ENCODE peak calls at places on chromosomes 4 and X, in ten cellular contexts. One of them, this sample, is unnamed.

GRCh38 chr4:183987987-183988392 is 82.9 kb downstream of the STOX2 start:
- DNase-seq in IMR-90: peak; percentile 95
- DNase-seq in B cell: no peak
- DNase-seq in heart left ventricle: peak; percentile 82
- DNase-seq in right atrium auricular region: peak; percentile 93
- DNase-seq in heart right ventricle: peak; percentile 44
- DNase-seq in MM.1S: no peak
- DNase-seq in upper lobe of left lung: peak; percentile 88
- DNase-seq in PC-3: peak; percentile 84
- DNase-seq in endothelial cell: peak; percentile 9
- DNase-seq in this sample: no peak

GRCh38 chrX:54386314-54386713 is 28.5 kb upstream of the WNK3 start:
- DNase-seq in heart right ventricle: no peak
- DNase-seq in upper lobe of left lung: no peak
- DNase-seq in heart left ventricle: no peak
- DNase-seq in endothelial cell: no peak
- DNase-seq in IMR-90: peak; percentile 25
- DNase-seq in right atrium auricular region: no peak
- DNase-seq in PC-3: peak; percentile 14
- DNase-seq in MM.1S: no peak
- DNase-seq in B cell: no peak
- DNase-seq in this sample: no peak

GRCh38 chrX:39821011-39821708 is 276.6 kb downstream of the BCOR start:
- DNase-seq in PC-3: no peak
- DNase-seq in B cell: no peak
- DNase-seq in heart right ventricle: peak; percentile 19
- DNase-seq in heart left ventricle: peak; percentile 25
- DNase-seq in MM.1S: no peak
- DNase-seq in IMR-90: peak; percentile 17
- DNase-seq in right atrium auricular region: no peak
- DNase-seq in endothelial cell: peak; percentile 19
- DNase-seq in upper lobe of left lung: no peak
- DNase-seq in this sample: peak; percentile 65

GRCh38 chrX:15497865-15498264 is 2.7 kb upstream of the BMX start:
- DNase-seq in upper lobe of left lung: peak; percentile 54
- DNase-seq in B cell: peak; percentile 45
- DNase-seq in MM.1S: peak; percentile 38
- DNase-seq in right atrium auricular region: no peak
- DNase-seq in heart right ventricle: peak; percentile 14
- DNase-seq in IMR-90: peak; percentile 33
- DNase-seq in heart left ventricle: peak; percentile 33
- DNase-seq in PC-3: peak; percentile 76
- DNase-seq in endothelial cell: peak; percentile 67
- DNase-seq in this sample: peak; percentile 74

GRCh38 chrX:123425471-123425870 is 241.4 kb downstream of the GRIA3 start:
- DNase-seq in heart left ventricle: no peak
- DNase-seq in upper lobe of left lung: no peak
- DNase-seq in PC-3: no peak
- DNase-seq in MM.1S: no peak
- DNase-seq in endothelial cell: no peak
- DNase-seq in IMR-90: no peak
- DNase-seq in right atrium auricular region: no peak
- DNase-seq in B cell: no peak
- DNase-seq in heart right ventricle: no peak
- DNase-seq in this sample: no peak

GRCh38 chrX:107448625-107449468 is 605 bp upstream of the FRMPD3 start:
- DNase-seq in heart left ventricle: no peak
- DNase-seq in upper lobe of left lung: no peak
- DNase-seq in right atrium auricular region: no peak
- DNase-seq in endothelial cell: peak; percentile 11
- DNase-seq in IMR-90: no peak
- DNase-seq in MM.1S: peak; percentile 29
- DNase-seq in heart right ventricle: no peak
- DNase-seq in B cell: peak; percentile 44
- DNase-seq in PC-3: peak; percentile 25
- DNase-seq in this sample: no peak

GRCh38 chr4:100838286-100838685 is 320.5 kb upstream of the EMCN start:
- DNase-seq in endothelial cell: no peak
- DNase-seq in B cell: no peak
- DNase-seq in right atrium auricular region: no peak
- DNase-seq in upper lobe of left lung: no peak
- DNase-seq in heart right ventricle: no peak
- DNase-seq in heart left ventricle: no peak
- DNase-seq in MM.1S: no peak
- DNase-seq in IMR-90: no peak
- DNase-seq in PC-3: no peak
- DNase-seq in this sample: no peak

GRCh38 chr4:73388887-73389286 is 15.2 kb upstream of the ALB start:
- DNase-seq in heart left ventricle: no peak
- DNase-seq in endothelial cell: no peak
- DNase-seq in upper lobe of left lung: no peak
- DNase-seq in B cell: no peak
- DNase-seq in IMR-90: no peak
- DNase-seq in right atrium auricular region: no peak
- DNase-seq in MM.1S: no peak
- DNase-seq in heart right ventricle: no peak
- DNase-seq in PC-3: no peak
- DNase-seq in this sample: no peak

GRCh38 chrX:102067966-102068723 is 57.3 kb upstream of the TCEAL2 start:
- DNase-seq in IMR-90: peak; percentile 16
- DNase-seq in MM.1S: peak; percentile 41
- DNase-seq in B cell: no peak
- DNase-seq in heart left ventricle: no peak
- DNase-seq in right atrium auricular region: no peak
- DNase-seq in heart right ventricle: no peak
- DNase-seq in PC-3: peak; percentile 48
- DNase-seq in endothelial cell: peak; percentile 26
- DNase-seq in upper lobe of left lung: no peak
- DNase-seq in this sample: peak; percentile 5

GRCh38 chr4:212438-213174 is 88.3 kb downstream of the ZNF718 start:
- DNase-seq in heart right ventricle: peak; percentile 77
- DNase-seq in PC-3: no peak
- DNase-seq in B cell: no peak
- DNase-seq in heart left ventricle: peak; percentile 86
- DNase-seq in endothelial cell: peak; percentile 82
- DNase-seq in IMR-90: peak; percentile 71
- DNase-seq in right atrium auricular region: peak; percentile 87
- DNase-seq in upper lobe of left lung: peak; percentile 54
- DNase-seq in MM.1S: no peak
- DNase-seq in this sample: no peak

GRCh38 chr4:73311428-73311827 is 52.8 kb upstream of the ANKRD17 start:
- DNase-seq in IMR-90: peak; percentile 77
- DNase-seq in endothelial cell: no peak
- DNase-seq in B cell: no peak
- DNase-seq in upper lobe of left lung: no peak
- DNase-seq in MM.1S: peak; percentile 40
- DNase-seq in PC-3: peak; percentile 84
- DNase-seq in right atrium auricular region: no peak
- DNase-seq in heart right ventricle: no peak
- DNase-seq in heart left ventricle: no peak
- DNase-seq in this sample: no peak

GRCh38 chrX:133681416-133681815 is 266.1 kb upstream of the GPC4 start:
- DNase-seq in B cell: no peak
- DNase-seq in endothelial cell: no peak
- DNase-seq in right atrium auricular region: no peak
- DNase-seq in upper lobe of left lung: no peak
- DNase-seq in heart left ventricle: no peak
- DNase-seq in PC-3: no peak
- DNase-seq in IMR-90: no peak
- DNase-seq in heart right ventricle: no peak
- DNase-seq in MM.1S: no peak
- DNase-seq in this sample: no peak

GRCh38 chrX:11611965-11612364 is 53.8 kb downstream of the ARHGAP6 start:
- DNase-seq in B cell: no peak
- DNase-seq in IMR-90: no peak
- DNase-seq in heart left ventricle: no peak
- DNase-seq in MM.1S: no peak
- DNase-seq in right atrium auricular region: no peak
- DNase-seq in upper lobe of left lung: no peak
- DNase-seq in endothelial cell: no peak
- DNase-seq in PC-3: no peak
- DNase-seq in heart right ventricle: no peak
- DNase-seq in this sample: no peak

GRCh38 chr4:166594326-166594946 is 639.9 kb downstream of the SPOCK3 start:
- DNase-seq in B cell: no peak
- DNase-seq in heart right ventricle: peak; percentile 10
- DNase-seq in right atrium auricular region: no peak
- DNase-seq in PC-3: peak; percentile 78
- DNase-seq in upper lobe of left lung: no peak
- DNase-seq in IMR-90: no peak
- DNase-seq in heart left ventricle: peak; percentile 25
- DNase-seq in endothelial cell: peak; percentile 53
- DNase-seq in MM.1S: peak; percentile 57
- DNase-seq in this sample: peak; percentile 23

GRCh38 chr4:78179188-78179587 is 122.1 kb downstream of the FRAS1 start:
- DNase-seq in MM.1S: no peak
- DNase-seq in IMR-90: no peak
- DNase-seq in right atrium auricular region: no peak
- DNase-seq in heart left ventricle: no peak
- DNase-seq in B cell: no peak
- DNase-seq in PC-3: no peak
- DNase-seq in heart right ventricle: no peak
- DNase-seq in upper lobe of left lung: no peak
- DNase-seq in endothelial cell: no peak
- DNase-seq in this sample: no peak

GRCh38 chr4:178173771-178174170 is 731.5 kb upstream of the AGA start:
- DNase-seq in IMR-90: no peak
- DNase-seq in endothelial cell: no peak
- DNase-seq in B cell: no peak
- DNase-seq in MM.1S: no peak
- DNase-seq in PC-3: no peak
- DNase-seq in upper lobe of left lung: no peak
- DNase-seq in heart left ventricle: no peak
- DNase-seq in right atrium auricular region: no peak
- DNase-seq in heart right ventricle: no peak
- DNase-seq in this sample: no peak

GRCh38 chr4:65007841-65008439 is 598.7 kb upstream of the TECRL start:
- DNase-seq in PC-3: peak; percentile 86
- DNase-seq in endothelial cell: peak; percentile 40
- DNase-seq in heart left ventricle: no peak
- DNase-seq in right atrium auricular region: no peak
- DNase-seq in MM.1S: peak; percentile 56
- DNase-seq in B cell: no peak
- DNase-seq in upper lobe of left lung: no peak
- DNase-seq in IMR-90: no peak
- DNase-seq in heart right ventricle: no peak
- DNase-seq in this sample: peak; percentile 15
- TF ChIP-seq CTCF in PC-3: peak; percentile 91
- TF ChIP-seq CTCF in endothelial cell: peak; percentile 89
- TF ChIP-seq CTCF in heart left ventricle: peak; percentile 48
- TF ChIP-seq CTCF in right atrium auricular region: no peak
- TF ChIP-seq CTCF in MM.1S: peak; percentile 61
- TF ChIP-seq CTCF in B cell: no peak
- TF ChIP-seq CTCF in upper lobe of left lung: peak; percentile 34
- TF ChIP-seq CTCF in IMR-90: peak; percentile 41
- TF ChIP-seq CTCF in heart right ventricle: peak; percentile 42
- TF ChIP-seq CTCF in this sample: peak; percentile 45

GRCh38 chr4:24044610-24045589 is 155.1 kb upstream of the PPARGC1A start:
- DNase-seq in endothelial cell: no peak
- DNase-seq in PC-3: no peak
- DNase-seq in right atrium auricular region: no peak
- DNase-seq in B cell: no peak
- DNase-seq in MM.1S: no peak
- DNase-seq in heart left ventricle: no peak
- DNase-seq in heart right ventricle: no peak
- DNase-seq in IMR-90: no peak
- DNase-seq in upper lobe of left lung: peak; percentile 36
- DNase-seq in this sample: no peak
- TF ChIP-seq CTCF in endothelial cell: no peak
- TF ChIP-seq CTCF in PC-3: no peak
- TF ChIP-seq CTCF in right atrium auricular region: no peak
- TF ChIP-seq CTCF in B cell: no peak
- TF ChIP-seq CTCF in MM.1S: no peak
- TF ChIP-seq CTCF in heart left ventricle: no peak
- TF ChIP-seq CTCF in heart right ventricle: no peak
- TF ChIP-seq CTCF in IMR-90: no peak
- TF ChIP-seq CTCF in upper lobe of left lung: no peak
- TF ChIP-seq CTCF in this sample: no peak

DNA sequence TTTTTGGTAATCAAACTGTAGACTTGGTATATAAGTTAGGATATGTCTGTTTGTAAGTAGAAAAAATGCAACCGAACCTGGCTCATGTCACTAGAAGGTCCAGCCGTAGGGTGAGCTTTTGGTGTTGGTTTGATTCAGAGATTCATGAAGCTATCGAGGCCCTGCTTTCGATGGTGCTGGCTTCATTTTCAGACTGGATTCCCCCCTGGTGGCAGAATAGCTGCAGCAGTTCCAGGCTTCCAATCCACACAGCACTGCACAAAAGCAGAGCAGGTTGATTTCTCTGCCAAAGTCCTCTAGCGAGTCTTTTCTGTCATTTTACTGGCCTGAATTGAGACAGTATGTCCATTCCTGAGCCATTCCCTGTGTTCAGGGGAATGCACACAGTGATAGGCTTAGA is 33.1 kb downstream of the PDK3 start:
- DNase-seq in PC-3: no peak
- DNase-seq in B cell: peak; percentile 39
- DNase-seq in heart right ventricle: no peak
- DNase-seq in heart left ventricle: peak; percentile 9
- DNase-seq in right atrium auricular region: no peak
- DNase-seq in endothelial cell: peak; percentile 11
- DNase-seq in IMR-90: no peak
- DNase-seq in MM.1S: peak; percentile 57
- DNase-seq in upper lobe of left lung: no peak
- DNase-seq in this sample: no peak
- TF ChIP-seq CTCF in PC-3: peak; percentile 49
- TF ChIP-seq CTCF in B cell: no peak
- TF ChIP-seq CTCF in heart right ventricle: peak; percentile 42
- TF ChIP-seq CTCF in heart left ventricle: peak; percentile 48
- TF ChIP-seq CTCF in right atrium auricular region: no peak
- TF ChIP-seq CTCF in endothelial cell: no peak
- TF ChIP-seq CTCF in IMR-90: no peak
- TF ChIP-seq CTCF in MM.1S: peak; percentile 63
- TF ChIP-seq CTCF in upper lobe of left lung: peak; percentile 22
- TF ChIP-seq CTCF in this sample: peak; percentile 20

GRCh38 chrX:17027931-17028330 is 81.5 kb downstream of the REPS2 start:
- DNase-seq in endothelial cell: no peak
- DNase-seq in heart right ventricle: no peak
- DNase-seq in upper lobe of left lung: no peak
- DNase-seq in PC-3: no peak
- DNase-seq in heart left ventricle: no peak
- DNase-seq in B cell: no peak
- DNase-seq in right atrium auricular region: no peak
- DNase-seq in IMR-90: no peak
- DNase-seq in MM.1S: no peak
- DNase-seq in this sample: no peak
- TF ChIP-seq CTCF in endothelial cell: no peak
- TF ChIP-seq CTCF in heart right ventricle: no peak
- TF ChIP-seq CTCF in upper lobe of left lung: no peak
- TF ChIP-seq CTCF in PC-3: no peak
- TF ChIP-seq CTCF in heart left ventricle: no peak
- TF ChIP-seq CTCF in B cell: no peak
- TF ChIP-seq CTCF in right atrium auricular region: no peak
- TF ChIP-seq CTCF in IMR-90: no peak
- TF ChIP-seq CTCF in MM.1S: no peak
- TF ChIP-seq CTCF in this sample: no peak

GRCh38 chrX:103464071-103464773 is 55.1 kb downstream of the RAB40A start:
- DNase-seq in upper lobe of left lung: no peak
- DNase-seq in MM.1S: peak; percentile 36
- DNase-seq in heart right ventricle: no peak
- DNase-seq in IMR-90: peak; percentile 47
- DNase-seq in PC-3: peak; percentile 55
- DNase-seq in B cell: no peak
- DNase-seq in endothelial cell: peak; percentile 22
- DNase-seq in right atrium auricular region: no peak
- DNase-seq in heart left ventricle: peak; percentile 4
- DNase-seq in this sample: peak; percentile 21
- TF ChIP-seq CTCF in upper lobe of left lung: peak; percentile 33
- TF ChIP-seq CTCF in MM.1S: peak; percentile 46
- TF ChIP-seq CTCF in heart right ventricle: peak; percentile 36
- TF ChIP-seq CTCF in IMR-90: peak; percentile 48
- TF ChIP-seq CTCF in PC-3: peak; percentile 49
- TF ChIP-seq CTCF in B cell: no peak
- TF ChIP-seq CTCF in endothelial cell: no peak
- TF ChIP-seq CTCF in right atrium auricular region: no peak
- TF ChIP-seq CTCF in heart left ventricle: no peak
- TF ChIP-seq CTCF in this sample: peak; percentile 41